ENCODE peak calls at places on chromosome 9, in six cellular contexts. One of them, this sample, is unnamed.

GRCh38 chr9:120928015-120928719 is 1.6 kb upstream of the TRAF1 start:
- DNase-seq in heart right ventricle: peak; percentile 45
- DNase-seq in SK-N-SH: no peak
- DNase-seq in lower lobe of right lung: peak; percentile 69
- DNase-seq in esophagus squamous epithelium: no peak
- DNase-seq in adrenal gland: peak; percentile 76
- DNase-seq in this sample: no peak

GRCh38 chr9:97109194-97109811 is 70.4 kb upstream of the CTSV start:
- DNase-seq in lower lobe of right lung: no peak
- DNase-seq in heart right ventricle: peak; percentile 30
- DNase-seq in adrenal gland: peak; percentile 25
- DNase-seq in SK-N-SH: no peak
- DNase-seq in esophagus squamous epithelium: no peak
- DNase-seq in this sample: peak; percentile 78

GRCh38 chr9:89387970-89388867 is 69.9 kb downstream of the SECISBP2 start:
- DNase-seq in heart right ventricle: peak; percentile 37
- DNase-seq in lower lobe of right lung: peak; percentile 82
- DNase-seq in esophagus squamous epithelium: no peak
- DNase-seq in SK-N-SH: no peak
- DNase-seq in adrenal gland: peak; percentile 86
- DNase-seq in this sample: no peak

GRCh38 chr9:98010450-98010849 is 27.3 kb downstream of the ANP32B start:
- DNase-seq in SK-N-SH: peak; percentile 21
- DNase-seq in lower lobe of right lung: no peak
- DNase-seq in adrenal gland: no peak
- DNase-seq in esophagus squamous epithelium: no peak
- DNase-seq in heart right ventricle: no peak
- DNase-seq in this sample: no peak

GRCh38 chr9:78745996-78746395 is 449.1 kb downstream of the PSAT1 start:
- DNase-seq in adrenal gland: no peak
- DNase-seq in lower lobe of right lung: no peak
- DNase-seq in SK-N-SH: no peak
- DNase-seq in esophagus squamous epithelium: no peak
- DNase-seq in heart right ventricle: no peak
- DNase-seq in this sample: no peak

GRCh38 chr9:121230231-121230630 is 28.6 kb upstream of the RAB14 start:
- DNase-seq in lower lobe of right lung: no peak
- DNase-seq in SK-N-SH: no peak
- DNase-seq in esophagus squamous epithelium: no peak
- DNase-seq in heart right ventricle: no peak
- DNase-seq in adrenal gland: no peak
- DNase-seq in this sample: no peak

GRCh38 chr9:137369111-137369787 is 53.7 kb downstream of the EXD3 start:
- DNase-seq in adrenal gland: peak; percentile 9
- DNase-seq in esophagus squamous epithelium: no peak
- DNase-seq in lower lobe of right lung: no peak
- DNase-seq in heart right ventricle: no peak
- DNase-seq in SK-N-SH: no peak
- DNase-seq in this sample: peak; percentile 6

GRCh38 chr9:98940278-98940677 is 3.4 kb upstream of the COL15A1 start:
- DNase-seq in adrenal gland: no peak
- DNase-seq in lower lobe of right lung: no peak
- DNase-seq in SK-N-SH: no peak
- DNase-seq in esophagus squamous epithelium: no peak
- DNase-seq in heart right ventricle: peak; percentile 52
- DNase-seq in this sample: no peak

GRCh38 chr9:76912631-76913275 is 6.8 kb upstream of the PRUNE2 start:
- DNase-seq in esophagus squamous epithelium: no peak
- DNase-seq in heart right ventricle: no peak
- DNase-seq in SK-N-SH: no peak
- DNase-seq in adrenal gland: no peak
- DNase-seq in lower lobe of right lung: no peak
- DNase-seq in this sample: peak; percentile 63

GRCh38 chr9:31168161-31168560 is 1216.3 kb upstream of the ACO1 start:
- DNase-seq in lower lobe of right lung: no peak
- DNase-seq in esophagus squamous epithelium: no peak
- DNase-seq in heart right ventricle: no peak
- DNase-seq in SK-N-SH: no peak
- DNase-seq in adrenal gland: no peak
- DNase-seq in this sample: no peak

GRCh38 chr9:30758726-30759446 is 1625.6 kb upstream of the ACO1 start:
- DNase-seq in esophagus squamous epithelium: no peak
- DNase-seq in adrenal gland: no peak
- DNase-seq in SK-N-SH: no peak
- DNase-seq in heart right ventricle: no peak
- DNase-seq in lower lobe of right lung: peak; percentile 20
- DNase-seq in this sample: no peak

GRCh38 chr9:69324549-69325401 is at the start of gene ENTREP1:
- DNase-seq in heart right ventricle: peak; percentile 64
- DNase-seq in adrenal gland: peak; percentile 78
- DNase-seq in esophagus squamous epithelium: no peak
- DNase-seq in lower lobe of right lung: peak; percentile 87
- DNase-seq in SK-N-SH: peak; percentile 73
- DNase-seq in this sample: peak; percentile 33

GRCh38 chr9:34929506-34930102 is 28.5 kb upstream of the PHF24 start:
- DNase-seq in SK-N-SH: peak; percentile 59
- DNase-seq in lower lobe of right lung: no peak
- DNase-seq in adrenal gland: no peak
- DNase-seq in heart right ventricle: peak; percentile 7
- DNase-seq in esophagus squamous epithelium: no peak
- DNase-seq in this sample: peak; percentile 52

GRCh38 chr9:79731483-79731882 is 159.7 kb downstream of the TLE4 start:
- DNase-seq in esophagus squamous epithelium: no peak
- DNase-seq in SK-N-SH: no peak
- DNase-seq in lower lobe of right lung: no peak
- DNase-seq in adrenal gland: no peak
- DNase-seq in heart right ventricle: no peak
- DNase-seq in this sample: no peak

GRCh38 chr9:88837731-88838130 is 153.5 kb upstream of the S1PR3 start:
- DNase-seq in esophagus squamous epithelium: no peak
- DNase-seq in lower lobe of right lung: no peak
- DNase-seq in heart right ventricle: no peak
- DNase-seq in adrenal gland: no peak
- DNase-seq in SK-N-SH: no peak
- DNase-seq in this sample: no peak

GRCh38 chr9:126722922-126723806 is 81.7 kb upstream of the ZBTB43 start:
- DNase-seq in lower lobe of right lung: peak; percentile 68
- DNase-seq in adrenal gland: peak; percentile 47
- DNase-seq in heart right ventricle: no peak
- DNase-seq in SK-N-SH: peak; percentile 87
- DNase-seq in esophagus squamous epithelium: no peak
- DNase-seq in this sample: peak; percentile 61

GRCh38 chr9:15606667-15607472 is 54.0 kb downstream of the CCDC171 start:
- DNase-seq in adrenal gland: no peak
- DNase-seq in esophagus squamous epithelium: no peak
- DNase-seq in heart right ventricle: peak; percentile 5
- DNase-seq in SK-N-SH: peak; percentile 37
- DNase-seq in lower lobe of right lung: no peak
- DNase-seq in this sample: no peak

GRCh38 chr9:116350213-116350612 is 196.6 kb downstream of the PAPPA start:
- DNase-seq in SK-N-SH: no peak
- DNase-seq in adrenal gland: no peak
- DNase-seq in lower lobe of right lung: no peak
- DNase-seq in heart right ventricle: no peak
- DNase-seq in esophagus squamous epithelium: no peak
- DNase-seq in this sample: no peak

GRCh38 chr9:137694962-137695875 is 76.4 kb downstream of the EHMT1 start:
- DNase-seq in adrenal gland: peak; percentile 61
- DNase-seq in heart right ventricle: peak; percentile 52
- DNase-seq in SK-N-SH: peak; percentile 79
- DNase-seq in lower lobe of right lung: peak; percentile 70
- DNase-seq in esophagus squamous epithelium: no peak
- DNase-seq in this sample: peak; percentile 48

GRCh38 chr9:4297795-4298254 is 2.0 kb downstream of the GLIS3 start:
- DNase-seq in lower lobe of right lung: peak; percentile 73
- DNase-seq in heart right ventricle: peak; percentile 52
- DNase-seq in esophagus squamous epithelium: no peak
- DNase-seq in SK-N-SH: peak; percentile 74
- DNase-seq in adrenal gland: peak; percentile 60
- DNase-seq in this sample: no peak

GRCh38 chr9:4298255-4299005 is 1.4 kb downstream of the GLIS3 start:
- DNase-seq in lower lobe of right lung: peak; percentile 50
- DNase-seq in heart right ventricle: peak; percentile 26
- DNase-seq in adrenal gland: peak; percentile 41
- DNase-seq in esophagus squamous epithelium: no peak
- DNase-seq in SK-N-SH: peak; percentile 44
- DNase-seq in this sample: no peak

GRCh38 chr9:4296217-4296616 is 3.7 kb downstream of the GLIS3 start:
- DNase-seq in esophagus squamous epithelium: no peak
- DNase-seq in adrenal gland: no peak
- DNase-seq in SK-N-SH: no peak
- DNase-seq in lower lobe of right lung: no peak
- DNase-seq in heart right ventricle: no peak
- DNase-seq in this sample: no peak

GRCh38 chr9:4299006-4299795 is 667 bp downstream of the GLIS3 start:
- DNase-seq in esophagus squamous epithelium: no peak
- DNase-seq in adrenal gland: peak; percentile 27
- DNase-seq in heart right ventricle: peak; percentile 16
- DNase-seq in lower lobe of right lung: peak; percentile 66
- DNase-seq in SK-N-SH: peak; percentile 65
- DNase-seq in this sample: no peak

DNA sequence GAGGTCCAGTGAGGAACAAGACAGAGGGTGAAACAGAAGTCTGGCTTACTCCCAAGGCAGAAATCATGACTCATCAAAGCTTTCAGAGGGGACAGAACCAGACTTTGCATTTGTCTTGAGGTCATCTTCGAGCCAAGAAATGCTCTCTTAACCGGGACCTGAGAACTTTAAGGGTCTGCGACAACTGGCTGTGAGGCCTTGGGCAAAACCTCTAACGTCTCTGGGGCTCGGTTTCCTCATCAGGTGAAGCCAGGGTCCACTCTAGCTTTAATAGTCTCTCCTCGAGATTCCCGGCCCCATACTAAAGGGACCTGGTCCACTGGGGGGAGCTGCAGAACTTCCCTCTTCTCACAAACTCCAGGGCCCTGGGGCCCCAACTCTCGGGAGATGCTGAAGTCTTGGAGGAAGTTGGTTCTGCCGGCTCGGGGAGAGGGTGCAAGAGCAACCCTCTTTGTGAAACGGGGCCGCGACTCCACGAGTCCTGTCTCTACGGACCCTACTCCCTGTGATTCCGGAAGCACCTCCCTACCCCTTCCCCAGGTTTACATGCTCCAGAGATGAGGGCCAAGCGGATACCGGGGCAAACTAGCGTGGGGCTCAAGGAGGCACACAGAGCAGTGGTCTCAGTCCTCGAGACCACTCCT is 2.6 kb downstream of the GLIS3 start:
- DNase-seq in esophagus squamous epithelium: peak; percentile 13
- DNase-seq in adrenal gland: peak; percentile 76
- DNase-seq in heart right ventricle: peak; percentile 74
- DNase-seq in lower lobe of right lung: peak; percentile 82
- DNase-seq in SK-N-SH: peak; percentile 54
- DNase-seq in this sample: no peak
- TF ChIP-seq CTCF in esophagus squamous epithelium: peak; percentile 28
- TF ChIP-seq CTCF in adrenal gland: peak; percentile 36
- TF ChIP-seq CTCF in heart right ventricle: peak; percentile 63
- TF ChIP-seq CTCF in lower lobe of right lung: peak; percentile 35
- TF ChIP-seq CTCF in SK-N-SH: peak; percentile 65
- TF ChIP-seq CTCF in this sample: no peak

DNA sequence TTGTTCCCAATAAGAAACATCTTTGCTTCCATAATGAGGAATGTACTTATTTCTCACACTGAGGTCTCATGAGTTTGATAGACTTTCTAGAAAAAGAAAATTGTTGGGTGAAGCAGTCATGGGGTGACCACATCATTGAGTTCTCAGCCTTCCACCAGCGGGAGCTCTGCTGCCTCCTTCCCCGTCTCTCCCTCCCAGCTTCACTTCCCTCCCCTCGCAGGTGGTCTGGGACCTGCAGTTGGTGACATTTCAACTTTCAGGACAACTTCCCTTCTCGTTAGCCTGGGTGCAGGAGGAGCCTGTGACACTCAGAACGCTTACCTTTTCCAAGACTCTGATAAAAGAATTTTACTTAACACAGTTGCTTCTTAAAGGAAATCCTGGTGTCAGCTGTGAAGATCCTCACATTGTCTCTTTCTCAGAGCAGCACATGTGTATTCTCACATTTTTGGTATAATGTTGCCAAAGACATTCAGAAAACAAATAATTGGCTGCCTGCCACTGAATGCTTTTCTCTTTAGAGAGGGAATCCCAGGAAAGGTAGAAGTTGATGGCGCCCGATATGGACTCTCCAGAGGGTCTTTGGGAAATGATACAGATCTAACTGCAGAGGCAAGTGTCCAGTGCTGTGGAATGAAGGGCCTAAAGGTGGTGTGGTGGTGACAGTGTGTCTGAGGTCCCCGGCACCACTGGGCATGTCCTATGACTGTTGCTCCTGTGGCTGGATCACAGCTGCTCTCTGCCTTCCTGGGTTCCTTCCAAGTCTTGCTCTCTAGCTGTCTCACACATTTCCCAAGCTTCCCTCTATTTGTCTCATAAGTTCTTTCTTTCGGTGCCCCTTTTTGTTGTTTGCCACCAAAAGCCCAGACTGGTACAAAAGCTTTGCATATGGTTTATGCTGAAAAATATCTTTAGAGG is 238.1 kb downstream of the GAS1 start:
- DNase-seq in esophagus squamous epithelium: no peak
- DNase-seq in lower lobe of right lung: no peak
- DNase-seq in adrenal gland: no peak
- DNase-seq in heart right ventricle: no peak
- DNase-seq in SK-N-SH: no peak
- DNase-seq in this sample: no peak
- H3K4me3 ChIP-seq in esophagus squamous epithelium: no peak overlapping the region
- H3K4me3 ChIP-seq in lower lobe of right lung: no peak overlapping the region
- H3K4me3 ChIP-seq in adrenal gland: no peak overlapping the region
- H3K4me3 ChIP-seq in heart right ventricle: no peak overlapping the region
- H3K4me3 ChIP-seq in SK-N-SH: no peak overlapping the region
- H3K4me3 ChIP-seq in this sample: no peak overlapping the region

GRCh38 chr9:133529874-133530273 is 4.6 kb upstream of the ADAMTSL2 start:
- DNase-seq in SK-N-SH: no peak
- DNase-seq in esophagus squamous epithelium: no peak
- DNase-seq in lower lobe of right lung: no peak
- DNase-seq in adrenal gland: no peak
- DNase-seq in heart right ventricle: no peak
- DNase-seq in this sample: no peak
- H3K4me1 ChIP-seq in SK-N-SH: peaks cover 9% of the 10 kb centered on the region
- H3K4me1 ChIP-seq in esophagus squamous epithelium: no peaks in the 10 kb centered on the region
- H3K4me1 ChIP-seq in lower lobe of right lung: peaks cover 46% of the 10 kb centered on the region
- H3K4me1 ChIP-seq in adrenal gland: peaks cover 4% of the 10 kb centered on the region
- H3K4me1 ChIP-seq in heart right ventricle: peaks cover 47% of the 10 kb centered on the region
- H3K4me1 ChIP-seq in this sample: peaks cover 45% of the 10 kb centered on the region

GRCh38 chr9:85112933-85113418 is 443.4 kb downstream of the NTRK2 start:
- DNase-seq in heart right ventricle: no peak
- DNase-seq in SK-N-SH: no peak
- DNase-seq in adrenal gland: no peak
- DNase-seq in esophagus squamous epithelium: no peak
- DNase-seq in lower lobe of right lung: no peak
- DNase-seq in this sample: no peak

GRCh38 chr9:85112376-85112775 is 442.8 kb downstream of the NTRK2 start:
- DNase-seq in lower lobe of right lung: no peak
- DNase-seq in SK-N-SH: no peak
- DNase-seq in adrenal gland: no peak
- DNase-seq in heart right ventricle: no peak
- DNase-seq in esophagus squamous epithelium: no peak
- DNase-seq in this sample: no peak

GRCh38 chr9:85108806-85109205 is 439.3 kb downstream of the NTRK2 start:
- DNase-seq in SK-N-SH: no peak
- DNase-seq in esophagus squamous epithelium: no peak
- DNase-seq in adrenal gland: no peak
- DNase-seq in heart right ventricle: no peak
- DNase-seq in lower lobe of right lung: no peak
- DNase-seq in this sample: no peak

GRCh38 chr9:85108229-85108628 is 438.7 kb downstream of the NTRK2 start:
- DNase-seq in adrenal gland: no peak
- DNase-seq in lower lobe of right lung: no peak
- DNase-seq in SK-N-SH: no peak
- DNase-seq in esophagus squamous epithelium: no peak
- DNase-seq in heart right ventricle: no peak
- DNase-seq in this sample: no peak
- TF ChIP-seq CTCF in adrenal gland: no peak
- TF ChIP-seq CTCF in lower lobe of right lung: no peak
- TF ChIP-seq CTCF in SK-N-SH: no peak
- TF ChIP-seq CTCF in esophagus squamous epithelium: no peak
- TF ChIP-seq CTCF in heart right ventricle: no peak
- TF ChIP-seq CTCF in this sample: no peak